ENCODE peak calls at places on chromosomes 13 and 19, in ten cellular contexts. X, Z, C, F, P, E, K, A, B and J are unnamed samples. For H3K4me1, the result is how much of the 10 kb centered on the place peaks cover.

GRCh38 chr13:51770681-51771417 is 33.1 kb downstream of the DHRS12 start:
- DNase-seq in E (peak), B (no peak), P (no peak), F (no peak), X (no peak), C (no peak), Z (no peak), A (no peak), K (no peak), J (no peak)

GRCh38 chr13:30037306-30037705 is 186.9 kb upstream of the UBL3 start:
- DNase-seq in B (peak), E (no peak), C (no peak), X (no peak), A (no peak), Z (no peak), F (peak), P (no peak), K (peak), J (no peak)

GRCh38 chr13:40552895-40553294 is 113.5 kb downstream of the FOXO1 start:
- DNase-seq in P (no peak), E (no peak), K (no peak), F (peak), Z (no peak), C (no peak), X (no peak), A (no peak), B (no peak), J (no peak)

GRCh38 chr19:580274-580835 is 8.0 kb downstream of the BSG start:
- DNase-seq in C (peak), B (no peak), K (no peak), E (no peak), X (no peak), F (no peak), P (no peak), Z (no peak), A (no peak), J (no peak)

GRCh38 chr19:21317821-21318220 is 11.4 kb downstream of the ZNF708 start:
- DNase-seq in X (no peak), K (no peak), Z (no peak), A (no peak), P (no peak), C (no peak), B (no peak), E (no peak), F (peak), J (no peak)

GRCh38 chr19:28061111-28061510 is 1151.8 kb downstream of the UQCRFS1 start:
- DNase-seq in P (no peak), C (no peak), X (no peak), F (no peak), A (no peak), B (no peak), Z (no peak), K (no peak), E (no peak), J (no peak)

GRCh38 chr13:33080962-33081655 is 64.9 kb downstream of the KL start:
- DNase-seq in K (no peak), B (no peak), X (no peak), Z (no peak), A (no peak), E (no peak), P (no peak), F (no peak), C (no peak), J (no peak)

GRCh38 chr13:73835138-73835721 is 299.0 kb downstream of the KLF12 start:
- DNase-seq in A (peak), B (peak), F (peak), C (no peak), K (peak), E (no peak), Z (no peak), X (no peak), P (no peak), J (no peak)

GRCh38 chr13:20616059-20616797 is 49.3 kb downstream of the IFT88 start:
- DNase-seq in E (no peak), B (no peak), P (no peak), C (no peak), X (no peak), Z (no peak), A (no peak), K (no peak), F (no peak), J (no peak)

GRCh38 chr13:107669356-107669755 is 546.0 kb downstream of the LIG4 start:
- DNase-seq in A (no peak), C (no peak), X (no peak), E (no peak), B (no peak), P (no peak), K (no peak), F (no peak), Z (no peak), J (no peak)

GRCh38 chr19:52099497-52100138 is 4.1 kb upstream of the ZNF841 start:
- DNase-seq in E (no peak), X (no peak), Z (no peak), A (no peak), C (no peak), K (no peak), F (no peak), B (no peak), P (no peak), J (no peak)

GRCh38 chr19:51440846-51441409 is 17.3 kb downstream of the SIGLEC8 start:
- DNase-seq in F (no peak), A (no peak), C (peak), E (no peak), B (no peak), P (no peak), K (no peak), X (no peak), Z (no peak), J (peak)

GRCh38 chr13:95447766-95448165 is 104.8 kb upstream of the CLDN10 start:
- DNase-seq in C (no peak), E (no peak), K (no peak), B (no peak), F (no peak), P (no peak), X (no peak), Z (no peak), A (no peak), J (no peak)

GRCh38 chr13:33743438-33744368 is 74.2 kb upstream of the RFC3 start:
- DNase-seq in K (no peak), C (no peak), P (no peak), B (no peak), A (no peak), X (no peak), F (peak), E (no peak), Z (no peak), J (no peak)

GRCh38 chr19:49502866-49503581 is 6.8 kb downstream of the RPS11 start:
- DNase-seq in E (no peak), K (peak), X (no peak), Z (no peak), F (no peak), A (peak), P (no peak), C (no peak), B (no peak), J (no peak)

GRCh38 chr13:111517641-111518010 is 197.2 kb downstream of the TEX29 start:
- DNase-seq in Z (no peak), K (no peak), B (no peak), A (no peak), P (no peak), F (peak), E (no peak), X (no peak), C (peak), J (no peak)

GRCh38 chr19:474126-475078 is 13.6 kb upstream of the SHC2 start:
- DNase-seq in X (no peak), F (no peak), K (no peak), Z (no peak), E (no peak), A (no peak), C (no peak), P (peak), B (no peak), J (no peak)

GRCh38 chr13:92901739-92902138 is 324.9 kb upstream of the GPC6 start:
- DNase-seq in F (no peak), B (no peak), K (no peak), A (no peak), C (no peak), Z (no peak), E (no peak), X (no peak), P (no peak), J (no peak)

GRCh38 chr19:38148337-38148736 is 75.7 kb downstream of the DPF1 start:
- DNase-seq in E (no peak), P (peak), X (no peak), C (no peak), Z (no peak), B (no peak), F (no peak), A (no peak), K (no peak), J (no peak)

GRCh38 chr19:18437481-18438330 is at the start of gene ISYNA1:
- DNase-seq in P (peak), C (peak), E (peak), B (peak), A (no peak), Z (peak), F (peak), K (peak), X (no peak), J (peak)

GRCh38 chr19:51694318-51695085 is 1.4 kb downstream of the SPACA6 start:
- DNase-seq in F (no peak), X (no peak), A (no peak), C (no peak), E (no peak), B (no peak), P (no peak), Z (no peak), K (no peak), J (no peak)

GRCh38 chr19:45473366-45474190 is 5.8 kb downstream of the FOSB start:
- DNase-seq in K (peak), F (peak), A (no peak), X (no peak), C (no peak), Z (no peak), B (no peak), E (no peak), P (no peak), J (no peak)

GRCh38 chr19:41868120-41868988 is 8.3 kb downstream of the RPS19 start:
- DNase-seq in C (peak), Z (no peak), K (no peak), B (no peak), A (no peak), X (no peak), F (no peak), P (no peak), E (no peak), J (no peak)
- H3K4me1 ChIP-seq in C (under half), Z (under half), K (under half), B (under half), A (half or more), X (under half), F (under half), P (under half), E (under half), J (half or more)

GRCh38 chr13:24659239-24659638 is 21.0 kb upstream of the ATP12A start:
- DNase-seq in Z (no peak), X (no peak), B (no peak), E (no peak), A (no peak), C (no peak), P (no peak), K (no peak), F (no peak), J (no peak)

GRCh38 chr13:24650157-24650556 is 30.1 kb upstream of the ATP12A start:
- DNase-seq in P (no peak), B (no peak), Z (no peak), X (no peak), C (no peak), A (no peak), K (no peak), E (no peak), F (no peak), J (no peak)

GRCh38 chr13:24652346-24652745 is 27.9 kb upstream of the ATP12A start:
- DNase-seq in Z (no peak), P (no peak), K (no peak), B (no peak), C (no peak), X (no peak), A (no peak), F (no peak), E (no peak), J (no peak)

GRCh38 chr13:24651718-24652345 is 28.4 kb upstream of the ATP12A start:
- DNase-seq in A (no peak), K (no peak), C (no peak), P (no peak), E (no peak), F (no peak), X (no peak), B (no peak), Z (no peak), J (no peak)

DNA sequence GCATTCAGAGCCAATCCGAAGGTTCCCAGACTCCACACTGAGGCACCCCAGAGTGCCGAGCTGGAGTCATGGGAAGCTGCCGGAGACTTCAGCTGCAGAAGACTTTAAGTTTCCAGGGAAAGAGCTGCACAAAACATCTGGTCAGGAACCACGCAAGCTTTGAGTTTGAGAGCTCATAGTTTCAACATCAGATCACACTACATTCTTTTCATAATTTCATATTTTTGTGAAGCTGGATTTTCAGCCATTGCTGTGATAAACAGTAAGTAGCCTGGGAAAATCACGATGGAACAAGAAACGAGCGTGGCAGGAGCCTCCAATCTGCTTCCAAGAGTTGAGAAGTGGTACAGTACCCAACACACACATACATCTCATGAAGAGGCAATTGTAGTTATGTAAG is 25.5 kb upstream of the ATP12A start:
- DNase-seq in Z (no peak), B (no peak), K (no peak), E (no peak), P (no peak), A (no peak), C (no peak), F (no peak), X (no peak), J (no peak)
- H3K4me3 ChIP-seq in Z (no peak), B (no peak), K (no peak), E (no peak), P (no peak), A (no peak), C (no peak), F (no peak), X (no peak), J (no peak)

DNA sequence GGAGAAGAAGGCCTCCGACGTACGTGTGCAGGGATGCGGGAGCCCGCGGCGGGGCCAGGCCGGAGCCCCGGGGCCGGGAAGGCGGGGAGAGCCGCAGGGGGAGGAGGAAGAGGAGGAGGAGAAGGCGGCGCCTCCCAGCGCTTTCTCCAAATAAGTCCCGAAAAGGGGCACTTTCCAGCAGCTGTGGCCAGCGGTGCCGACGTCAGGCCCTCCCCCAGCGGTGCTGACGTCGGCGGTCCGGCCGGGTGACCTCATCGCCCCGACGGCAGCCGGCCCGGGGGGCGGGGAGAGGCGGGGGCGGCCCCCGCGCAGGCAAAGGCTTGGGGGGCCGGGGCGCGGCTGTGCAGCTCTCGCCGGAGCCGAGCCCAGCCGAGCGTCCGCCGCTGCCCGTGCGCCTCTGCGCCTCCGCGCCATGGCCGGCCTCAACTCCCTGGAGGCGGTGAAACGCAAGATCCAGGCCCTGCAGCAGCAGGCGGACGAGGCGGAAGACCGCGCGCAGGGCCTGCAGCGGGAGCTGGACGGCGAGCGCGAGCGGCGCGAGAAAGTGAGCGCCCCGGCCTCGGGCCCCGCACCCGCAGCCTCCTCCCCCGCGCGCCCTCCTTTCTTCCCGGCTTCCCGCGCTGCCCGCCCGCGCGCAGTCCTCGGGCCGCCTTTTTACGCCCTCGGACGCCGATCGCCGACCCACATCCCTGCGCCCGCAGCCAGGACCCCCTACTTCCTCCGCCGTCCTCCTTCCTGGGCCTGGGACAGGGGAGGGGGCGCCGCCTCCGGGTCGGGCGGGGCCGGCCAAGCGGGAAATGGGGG is at the start of gene TPM4:
- DNase-seq in P (peak), A (peak), F (peak), X (peak), K (peak), B (peak), Z (peak), E (peak), C (peak), J (peak)
- H3K27ac ChIP-seq in P (peak), A (peak), F (peak), X (peak), K (peak), B (peak), Z (peak), E (peak), C (peak), J (peak)

GRCh38 chr19:47153266-47153665 is 22.6 kb downstream of the SAE1 start:
- DNase-seq in B (no peak), C (no peak), P (no peak), E (no peak), K (no peak), X (no peak), F (no peak), Z (no peak), A (no peak), J (no peak)
- H3K4me1 ChIP-seq in B (under half), C (under half), P (under half), E (under half), K (under half), X (under half), F (under half), Z (under half), A (under half), J (under half)

GRCh38 chr19:35844482-35845214 is 7.7 kb downstream of the NPHS1 start:
- DNase-seq in F (no peak), K (no peak), B (no peak), E (no peak), C (no peak), Z (no peak), X (no peak), P (no peak), A (no peak), J (no peak)

GRCh38 chr19:35845215-35846037 is 6.9 kb downstream of the NPHS1 start:
- DNase-seq in F (peak), E (peak), P (no peak), C (no peak), K (peak), B (no peak), Z (no peak), X (no peak), A (peak), J (no peak)

GRCh38 chr19:35843676-35844481 is 8.4 kb downstream of the NPHS1 start:
- DNase-seq in P (no peak), C (no peak), B (no peak), Z (no peak), K (peak), E (peak), X (no peak), A (peak), F (peak), J (no peak)

GRCh38 chr19:35847911-35848310 is 4.4 kb downstream of the NPHS1 start:
- DNase-seq in P (no peak), X (no peak), F (no peak), A (no peak), K (no peak), B (no peak), C (no peak), E (no peak), Z (no peak), J (no peak)

GRCh38 chr19:35846038-35846668 is 6.2 kb downstream of the NPHS1 start:
- DNase-seq in E (peak), A (no peak), Z (no peak), P (no peak), F (peak), C (no peak), X (no peak), B (no peak), K (peak), J (no peak)
- H3K4me3 ChIP-seq in E (no peak), A (peak), Z (no peak), P (no peak), F (no peak), C (no peak), X (peak), B (no peak), K (no peak), J (no peak)

DNA sequence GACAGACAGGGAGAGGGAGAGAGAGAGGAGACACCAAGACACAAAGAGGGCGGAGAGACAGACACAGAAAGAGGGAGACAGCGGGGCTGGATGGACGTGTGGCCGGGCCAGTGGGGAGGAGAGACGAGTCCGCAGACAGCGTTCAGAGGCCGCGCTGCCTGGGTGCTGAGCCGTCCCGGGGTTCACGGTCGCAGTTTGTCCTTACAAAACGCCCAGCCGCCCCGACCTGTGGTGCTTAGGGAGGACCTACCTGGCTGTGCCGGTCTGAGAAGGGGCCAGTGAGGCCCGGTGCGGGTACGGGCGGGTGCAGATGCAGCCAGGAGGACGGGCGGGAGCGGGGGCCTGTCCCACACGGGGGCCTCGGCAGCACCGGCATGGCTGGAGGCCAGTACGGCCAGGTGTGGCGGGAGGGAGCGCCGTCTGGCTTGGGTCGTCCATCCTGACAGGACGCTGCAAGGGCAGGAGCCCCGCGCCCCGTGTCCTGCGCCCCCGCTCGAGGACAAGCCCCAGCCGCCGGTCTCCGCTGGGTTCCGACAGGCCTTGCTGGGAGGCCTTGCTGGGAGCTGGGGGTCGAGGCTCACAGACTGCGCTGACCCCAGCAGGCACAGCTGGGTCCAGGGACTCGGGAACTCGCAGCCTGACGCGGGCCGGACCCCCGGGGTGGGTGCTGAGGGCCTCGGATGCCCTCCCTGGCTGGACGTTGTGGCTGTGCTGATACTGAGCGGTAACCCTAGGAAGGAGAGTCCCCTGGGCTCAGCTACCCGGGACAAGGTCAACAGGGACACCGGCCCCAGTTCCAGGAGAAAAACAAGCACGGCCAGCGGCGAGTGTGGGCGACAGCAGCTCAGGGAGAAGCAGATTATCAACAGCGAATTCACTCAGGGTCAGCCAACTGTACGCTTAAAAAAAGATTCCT is 5.3 kb upstream of the PROZ start:
- DNase-seq in K (peak), P (peak), X (no peak), A (no peak), C (peak), B (peak), Z (peak), E (peak), F (peak), J (peak)
- H3K27ac ChIP-seq in K (no peak), P (peak), X (peak), A (peak), C (peak), B (no peak), Z (peak), E (peak), F (no peak), J (peak)

GRCh38 chr19:10508036-10508435 is 4.9 kb upstream of the KEAP1 start:
- DNase-seq in C (no peak), Z (no peak), P (no peak), B (no peak), E (no peak), X (no peak), F (no peak), K (no peak), A (no peak), J (no peak)

GRCh38 chr19:10510301-10510802 is 6.9 kb downstream of the S1PR5 start:
- DNase-seq in F (peak), K (peak), X (no peak), C (no peak), E (no peak), Z (peak), B (peak), P (no peak), A (no peak), J (no peak)

GRCh38 chr19:10505583-10506229 is 2.5 kb upstream of the KEAP1 start:
- DNase-seq in A (peak), Z (peak), F (peak), X (peak), E (peak), C (peak), B (peak), P (peak), K (peak), J (peak)

GRCh38 chr19:10513223-10513622 is 4.0 kb downstream of the S1PR5 start:
- DNase-seq in B (no peak), E (no peak), F (no peak), Z (no peak), A (no peak), K (no peak), P (no peak), X (no peak), C (no peak), J (no peak)

GRCh38 chr19:10508707-10509106 is 5.6 kb upstream of the KEAP1 start:
- DNase-seq in P (no peak), B (no peak), X (no peak), F (no peak), C (no peak), E (no peak), A (no peak), Z (no peak), K (no peak), J (no peak)
- H3K4me1 ChIP-seq in P (under half), B (under half), X (under half), F (under half), C (under half), E (under half), A (under half), Z (under half), K (under half), J (under half)